ENCODE peak calls at places on chromosomes 13 and 19, in six cellular contexts. One of them, this sample, is unnamed.

GRCh38 chr19:35557539-35558399 is 5.7 kb downstream of the ATP4A start:
- DNase-seq in thoracic aorta: no peak
- DNase-seq in small intestine: peak
- DNase-seq in BJ: no peak
- DNase-seq in IMR-90: peak
- DNase-seq in aorta: peak
- DNase-seq in this sample: no peak

GRCh38 chr19:15871570-15871969 is 26.3 kb downstream of the CYP4F2 start:
- DNase-seq in thoracic aorta: no peak
- DNase-seq in IMR-90: no peak
- DNase-seq in BJ: no peak
- DNase-seq in small intestine: peak
- DNase-seq in aorta: no peak
- DNase-seq in this sample: no peak

GRCh38 chr13:53137777-53138176 is 109.2 kb downstream of the OLFM4 start:
- DNase-seq in IMR-90: peak
- DNase-seq in BJ: peak
- DNase-seq in thoracic aorta: no peak
- DNase-seq in small intestine: no peak
- DNase-seq in aorta: no peak
- DNase-seq in this sample: no peak

GRCh38 chr19:40815223-40815622 is 16.2 kb downstream of the EGLN2 start:
- DNase-seq in aorta: no peak
- DNase-seq in small intestine: no peak
- DNase-seq in thoracic aorta: no peak
- DNase-seq in IMR-90: no peak
- DNase-seq in BJ: no peak
- DNase-seq in this sample: no peak

GRCh38 chr13:48094781-48095502 is at the start of gene MED4:
- DNase-seq in aorta: peak
- DNase-seq in BJ: peak
- DNase-seq in thoracic aorta: peak
- DNase-seq in IMR-90: peak
- DNase-seq in small intestine: peak
- DNase-seq in this sample: peak

GRCh38 chr19:5478925-5479588 is 23.8 kb downstream of the ZNRF4 start:
- DNase-seq in aorta: no peak
- DNase-seq in small intestine: no peak
- DNase-seq in thoracic aorta: no peak
- DNase-seq in IMR-90: no peak
- DNase-seq in BJ: no peak
- DNase-seq in this sample: no peak

GRCh38 chr13:43291289-43292055 is 268.1 kb downstream of the DNAJC15 start:
- DNase-seq in BJ: no peak
- DNase-seq in IMR-90: no peak
- DNase-seq in thoracic aorta: no peak
- DNase-seq in aorta: no peak
- DNase-seq in small intestine: no peak
- DNase-seq in this sample: no peak

GRCh38 chr19:3440082-3440481 is 40.2 kb downstream of the SMIM24 start:
- DNase-seq in BJ: no peak
- DNase-seq in aorta: peak
- DNase-seq in IMR-90: no peak
- DNase-seq in small intestine: peak
- DNase-seq in thoracic aorta: no peak
- DNase-seq in this sample: no peak

GRCh38 chr13:25659091-25659502 is 287.3 kb downstream of the ATP8A2 start:
- DNase-seq in small intestine: no peak
- DNase-seq in BJ: no peak
- DNase-seq in IMR-90: no peak
- DNase-seq in aorta: no peak
- DNase-seq in thoracic aorta: no peak
- DNase-seq in this sample: no peak

GRCh38 chr19:55536951-55537740 is at the start of gene SBK2:
- DNase-seq in BJ: no peak
- DNase-seq in aorta: no peak
- DNase-seq in thoracic aorta: no peak
- DNase-seq in IMR-90: no peak
- DNase-seq in small intestine: no peak
- DNase-seq in this sample: no peak

GRCh38 chr13:98466634-98467236 is 110.2 kb downstream of the STK24 start:
- DNase-seq in aorta: no peak
- DNase-seq in IMR-90: peak
- DNase-seq in small intestine: no peak
- DNase-seq in thoracic aorta: no peak
- DNase-seq in BJ: no peak
- DNase-seq in this sample: no peak

GRCh38 chr19:1455336-1456120 is 5.6 kb downstream of the APC2 start:
- DNase-seq in BJ: no peak
- DNase-seq in thoracic aorta: peak
- DNase-seq in small intestine: peak
- DNase-seq in aorta: no peak
- DNase-seq in IMR-90: peak
- DNase-seq in this sample: no peak

GRCh38 chr19:1457892-1458291 is 8.0 kb downstream of the APC2 start:
- DNase-seq in aorta: no peak
- DNase-seq in IMR-90: no peak
- DNase-seq in small intestine: no peak
- DNase-seq in BJ: no peak
- DNase-seq in thoracic aorta: no peak
- DNase-seq in this sample: no peak

GRCh38 chr19:1455002-1455335 is 5.0 kb downstream of the APC2 start:
- DNase-seq in small intestine: no peak
- DNase-seq in BJ: no peak
- DNase-seq in thoracic aorta: no peak
- DNase-seq in IMR-90: no peak
- DNase-seq in aorta: no peak
- DNase-seq in this sample: no peak

GRCh38 chr19:1457031-1457739 is 7.3 kb downstream of the APC2 start:
- DNase-seq in small intestine: no peak
- DNase-seq in aorta: no peak
- DNase-seq in BJ: no peak
- DNase-seq in thoracic aorta: no peak
- DNase-seq in IMR-90: no peak
- DNase-seq in this sample: no peak

GRCh38 chr19:1456121-1456900 is 6.4 kb downstream of the APC2 start:
- DNase-seq in aorta: no peak
- DNase-seq in BJ: no peak
- DNase-seq in IMR-90: no peak
- DNase-seq in thoracic aorta: no peak
- DNase-seq in small intestine: no peak
- DNase-seq in this sample: no peak
- H3K4me3 ChIP-seq in aorta: no peak
- H3K4me3 ChIP-seq in BJ: no peak
- H3K4me3 ChIP-seq in IMR-90: no peak
- H3K4me3 ChIP-seq in thoracic aorta: no peak
- H3K4me3 ChIP-seq in small intestine: no peak
- H3K4me3 ChIP-seq in this sample: no peak

GRCh38 chr13:50846861-50847475 is 3.5 kb upstream of the DLEU7 start:
- DNase-seq in aorta: no peak
- DNase-seq in IMR-90: no peak
- DNase-seq in BJ: no peak
- DNase-seq in thoracic aorta: no peak
- DNase-seq in small intestine: no peak
- DNase-seq in this sample: no peak
- H3K4me3 ChIP-seq in aorta: no peak
- H3K4me3 ChIP-seq in IMR-90: no peak
- H3K4me3 ChIP-seq in BJ: no peak
- H3K4me3 ChIP-seq in thoracic aorta: no peak
- H3K4me3 ChIP-seq in small intestine: no peak
- H3K4me3 ChIP-seq in this sample: no peak

GRCh38 chr13:39900106-39900750 is 244.8 kb downstream of the COG6 start:
- DNase-seq in small intestine: no peak
- DNase-seq in BJ: no peak
- DNase-seq in aorta: no peak
- DNase-seq in IMR-90: peak
- DNase-seq in thoracic aorta: no peak
- DNase-seq in this sample: no peak
- H3K4me3 ChIP-seq in small intestine: no peak
- H3K4me3 ChIP-seq in BJ: no peak
- H3K4me3 ChIP-seq in aorta: no peak
- H3K4me3 ChIP-seq in IMR-90: no peak
- H3K4me3 ChIP-seq in thoracic aorta: no peak
- H3K4me3 ChIP-seq in this sample: no peak

DNA sequence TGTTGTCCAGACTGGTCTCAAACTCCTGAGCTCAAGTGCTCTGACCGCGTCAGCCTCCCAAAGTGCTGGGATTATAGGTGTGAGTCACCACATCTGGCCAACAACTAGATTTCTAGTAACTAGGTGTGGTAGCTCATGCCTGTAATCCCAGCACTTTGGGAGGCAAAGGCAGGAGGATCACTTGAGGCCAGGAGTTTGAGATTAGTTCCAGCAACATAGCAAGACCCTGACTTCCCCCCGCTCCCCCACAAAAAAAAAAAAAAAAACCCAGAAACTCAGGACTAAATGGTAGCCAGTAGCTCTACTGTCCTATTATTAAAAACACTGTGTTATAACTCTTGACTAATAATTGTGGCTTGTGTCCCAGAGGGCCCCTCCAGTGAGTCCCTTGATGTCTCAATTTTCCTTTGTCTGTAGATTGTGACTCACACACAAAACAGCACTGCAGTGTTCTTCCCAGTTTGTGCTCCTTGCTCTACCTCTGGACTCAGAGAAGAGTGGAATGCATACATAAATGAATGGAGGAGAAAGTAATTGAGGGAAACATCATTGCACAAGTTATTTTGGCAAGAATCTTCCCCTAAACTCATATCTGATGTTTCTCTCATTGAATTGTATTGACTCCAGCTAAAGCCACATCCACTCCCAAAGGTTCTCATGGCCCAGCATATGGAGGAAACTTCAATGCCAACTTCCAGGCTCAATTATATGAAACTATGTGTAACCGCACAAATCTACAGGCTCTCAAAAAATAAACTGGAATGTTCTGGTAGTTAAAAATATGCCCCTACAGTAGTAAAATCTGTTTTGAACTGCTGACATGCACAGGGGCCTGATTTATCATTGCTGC is 8.8 kb downstream of the TPT1 start:
- DNase-seq in IMR-90: peak
- DNase-seq in small intestine: peak
- DNase-seq in thoracic aorta: no peak
- DNase-seq in BJ: peak
- DNase-seq in aorta: no peak
- DNase-seq in this sample: peak
- H3K4me3 ChIP-seq in IMR-90: no peak
- H3K4me3 ChIP-seq in small intestine: no peak
- H3K4me3 ChIP-seq in thoracic aorta: no peak
- H3K4me3 ChIP-seq in BJ: no peak
- H3K4me3 ChIP-seq in aorta: no peak
- H3K4me3 ChIP-seq in this sample: no peak

This sample was measured in right atrium auricular region.